ENCODE peak calls at places on chromosomes 4 and X, in five cellular contexts. Z is spleen, K is GM12878, C is testis, N is endothelial cell of umbilical vein. I is an unnamed sample.

GRCh38 chr4:126899382-126899801 is 733.4 kb upstream of the INTU start:
- DNase-seq in Z (no peak), K (no peak), C (peak), N (no peak), I (no peak)

GRCh38 chr4:152983774-152984411 is 47.8 kb downstream of the FHDC1 start:
- DNase-seq in Z (peak), K (no peak), C (no peak), N (no peak), I (no peak)

GRCh38 chr4:51831133-51831532 is 11.8 kb upstream of the DCUN1D4 start:
- DNase-seq in Z (peak), K (no peak), C (peak), N (peak), I (peak)

GRCh38 chr4:6824772-6825402 is 42.4 kb downstream of the KIAA0232 start:
- DNase-seq in Z (no peak), K (no peak), C (no peak), N (no peak), I (no peak)

GRCh38 chr4:95093936-95094929 is 336.5 kb downstream of the BMPR1B start:
- DNase-seq in Z (no peak), K (no peak), C (no peak), N (no peak), I (no peak)

GRCh38 chr4:100113732-100114131 is 76.5 kb downstream of the DDIT4L start:
- DNase-seq in Z (no peak), K (no peak), C (no peak), N (no peak), I (no peak)

GRCh38 chr4:16226816-16227461 is 668 bp upstream of the TAPT1 start:
- DNase-seq in Z (peak), K (no peak), C (peak), N (peak), I (peak)

GRCh38 chr4:171646984-171647383 is 166.2 kb upstream of the GALNTL6 start:
- DNase-seq in Z (no peak), K (no peak), C (no peak), N (no peak), I (no peak)

GRCh38 chrX:12771445-12772069 is 19.7 kb upstream of the PRPS2 start:
- DNase-seq in Z (peak), K (peak), C (peak), N (peak), I (peak)

GRCh38 chr4:157220026-157220881 is at the start of gene GRIA2:
- DNase-seq in Z (peak), K (no peak), C (peak), N (peak), I (peak)

GRCh38 chrX:56857042-56857441 is 128.0 kb downstream of the NBDY start:
- DNase-seq in Z (no peak), K (no peak), C (no peak), N (no peak), I (no peak)

GRCh38 chr4:77240469-77241066 is 83.6 kb downstream of the CCNG2 start:
- DNase-seq in Z (peak), K (no peak), C (peak), N (peak), I (peak)

DNA sequence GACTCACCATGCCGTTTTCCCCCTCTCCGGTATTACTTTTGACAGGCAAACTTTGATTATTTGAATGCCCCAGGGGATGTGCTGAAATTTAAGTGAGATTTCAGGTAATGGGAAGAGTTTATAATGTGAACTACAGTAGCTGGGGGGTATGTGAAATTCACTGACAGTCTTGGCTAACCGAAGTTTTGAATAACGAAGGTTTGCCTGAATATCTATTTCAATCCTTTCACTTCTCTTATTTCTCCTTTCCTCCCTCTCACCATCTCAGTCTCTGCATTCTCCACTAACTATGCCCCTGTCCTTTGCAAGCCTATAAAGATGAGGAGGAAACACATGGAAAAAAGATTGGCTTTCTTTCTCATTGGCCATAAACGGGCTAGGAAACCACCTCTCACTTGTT is 23.9 kb downstream of the CCDC149 start:
- DNase-seq in Z (no peak), K (no peak), C (no peak), N (no peak), I (no peak)
- TF ChIP-seq POLR2A in Z (no peak), K (no peak), C (no peak), N (no peak), I (no peak)

GRCh38 chr4:40486534-40486933 is 143.1 kb downstream of the RBM47 start:
- DNase-seq in Z (no peak), K (no peak), C (no peak), N (no peak), I (no peak)
- TF ChIP-seq POLR2A in Z (no peak), K (no peak), C (no peak), N (no peak), I (no peak)

DNA sequence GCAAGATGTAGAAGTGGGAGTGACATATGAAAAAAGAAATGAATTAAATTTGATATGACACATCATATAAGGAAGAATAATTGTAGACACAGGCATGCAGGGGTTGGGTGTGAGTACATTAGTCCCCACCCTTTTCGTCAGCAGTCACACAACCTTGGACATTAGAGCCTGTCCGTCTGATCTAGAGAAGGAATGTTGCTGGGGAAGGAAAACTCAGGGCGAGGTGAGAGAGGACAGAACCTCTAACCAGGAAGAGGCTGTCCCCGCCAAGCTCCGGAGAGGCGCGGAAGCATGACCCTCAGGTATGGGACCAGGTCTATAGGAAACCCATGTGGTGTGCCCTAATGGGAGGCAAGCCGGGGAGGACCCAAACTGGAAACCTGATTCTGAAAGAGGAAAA is 102.1 kb downstream of the RELL1 start:
- DNase-seq in Z (no peak), K (no peak), C (no peak), N (no peak), I (no peak)
- TF ChIP-seq POLR2A in Z (no peak), K (no peak), C (no peak), N (no peak), I (no peak)

GRCh38 chr4:10023806-10024205 is 2.5 kb upstream of the SLC2A9 start:
- DNase-seq in Z (no peak), K (no peak), C (no peak), N (no peak), I (no peak)

GRCh38 chr4:10025230-10025806 is 4.0 kb upstream of the SLC2A9 start:
- DNase-seq in Z (no peak), K (no peak), C (no peak), N (no peak), I (no peak)

GRCh38 chr4:10024303-10024702 is 3.0 kb upstream of the SLC2A9 start:
- DNase-seq in Z (no peak), K (no peak), C (no peak), N (no peak), I (no peak)

GRCh38 chr4:10028910-10029309 is 7.6 kb upstream of the SLC2A9 start:
- DNase-seq in Z (no peak), K (no peak), C (no peak), N (no peak), I (no peak)

GRCh38 chr4:10026485-10026884 is 5.2 kb upstream of the SLC2A9 start:
- DNase-seq in Z (no peak), K (no peak), C (no peak), N (no peak), I (no peak)
- TF ChIP-seq POLR2A in Z (no peak), K (no peak), C (no peak), N (no peak), I (no peak)

DNA sequence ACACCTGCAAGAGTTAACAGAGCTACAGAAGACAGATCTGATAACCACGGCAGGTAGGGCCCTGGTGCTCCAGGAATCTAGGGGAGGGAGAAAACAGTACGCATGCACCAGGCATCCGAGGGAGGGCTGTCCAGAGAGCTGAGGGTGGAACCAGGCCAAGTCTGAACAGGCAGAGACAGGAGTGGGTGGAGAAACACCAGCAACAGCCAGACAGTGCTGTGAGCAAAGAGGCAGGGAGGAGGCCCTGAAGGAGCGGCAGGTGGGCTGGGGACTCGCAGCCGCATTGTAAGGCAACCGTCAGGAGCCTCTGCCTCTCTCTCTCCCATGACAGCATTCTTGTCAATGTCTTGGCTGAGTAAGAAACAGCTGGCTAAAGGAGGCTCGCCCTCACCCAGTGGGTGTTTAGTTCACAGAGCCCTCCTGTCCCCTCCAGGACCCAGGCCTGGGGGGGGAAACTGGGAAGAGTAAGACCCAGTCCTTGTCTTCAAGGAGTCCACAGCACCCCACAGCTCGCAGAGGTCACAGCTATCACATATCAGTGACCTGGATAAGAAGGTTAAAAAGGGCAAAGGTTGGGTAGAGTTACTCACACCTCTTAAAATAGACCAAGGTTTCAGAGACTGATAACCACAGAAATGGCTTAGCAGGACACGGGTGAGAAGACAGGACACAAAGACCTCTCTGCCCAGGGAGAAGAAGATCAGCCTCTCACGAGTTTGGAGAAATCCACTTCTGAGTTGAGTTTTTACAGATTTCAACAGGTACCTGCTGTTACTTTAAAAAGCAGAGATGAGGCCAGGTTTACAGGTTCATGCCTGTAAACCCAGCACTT is 10.5 kb downstream of the ACSL1 start:
- DNase-seq in Z (peak), K (peak), C (peak), N (peak), I (peak)
- TF ChIP-seq POLR2A in Z (no peak), K (peak), C (no peak), N (no peak), I (peak)

GRCh38 chr4:145097821-145098674 is at the start of the genes ABCE1 and ANAPC10:
- DNase-seq in Z (peak), K (peak), C (peak), N (peak), I (peak)
- TF ChIP-seq POLR2A in Z (no peak), K (peak), C (no peak), N (peak), I (peak)